ENCODE peak calls at places on chromosomes 7 and 10, in ten cellular contexts. Z, Y, S, F, P, W, E, U, X and B are unnamed samples.

GRCh38 chr10:62527019-62527827 is 153.1 kb downstream of the ZNF365 start:
- DNase-seq in Z (no peak), Y (no peak), S (no peak), F (no peak), P (no peak), W (no peak), E (no peak), U (peak; percentile 9), X (no peak), B (no peak)

GRCh38 chr10:77328272-77328816 is 309.3 kb downstream of the KCNMA1 start:
- DNase-seq in Z (no peak), Y (no peak), S (no peak), F (peak; percentile 22), P (no peak), W (peak; percentile 48), E (peak; percentile 22), U (no peak), X (no peak), B (no peak)

GRCh38 chr7:91169819-91170218 is 94.4 kb upstream of the FZD1 start:
- DNase-seq in Z (no peak), Y (no peak), S (no peak), F (no peak), P (no peak), W (no peak), E (no peak), U (no peak), X (no peak), B (no peak)

GRCh38 chr10:29735628-29736324 is 101.0 kb upstream of the SVIL start:
- DNase-seq in Z (peak; percentile 85), Y (peak; percentile 89), S (peak; percentile 78), F (peak; percentile 97), P (peak; percentile 93), W (peak; percentile 67), E (peak; percentile 91), U (peak; percentile 92), X (peak; percentile 84), B (peak; percentile 89)

GRCh38 chr10:3554121-3554522 is 230.9 kb downstream of the KLF6 start:
- DNase-seq in Z (no peak), Y (no peak), S (no peak), F (no peak), P (no peak), W (no peak), E (no peak), U (no peak), X (no peak), B (no peak)

GRCh38 chr7:623464-623863 is 103.0 kb upstream of the DNAAF5 start:
- DNase-seq in Z (no peak), Y (no peak), S (no peak), F (no peak), P (peak; percentile 8), W (no peak), E (no peak), U (no peak), X (no peak), B (no peak)

GRCh38 chr7:24971333-24972165 is 8.4 kb downstream of the OSBPL3 start:
- DNase-seq in Z (no peak), Y (no peak), S (no peak), F (peak; percentile 85), P (no peak), W (peak; percentile 96), E (no peak), U (no peak), X (no peak), B (no peak)

GRCh38 chr10:119263966-119264621 is 56.7 kb downstream of the GRK5 start:
- DNase-seq in Z (no peak), Y (no peak), S (no peak), F (no peak), P (no peak), W (no peak), E (no peak), U (no peak), X (no peak), B (no peak)

GRCh38 chr7:100629117-100629711 is 12.1 kb downstream of the TFR2 start:
- DNase-seq in Z (no peak), Y (no peak), S (no peak), F (peak; percentile 66), P (no peak), W (no peak), E (no peak), U (peak; percentile 33), X (no peak), B (no peak)

GRCh38 chr10:42971251-42971599 is 105.6 kb upstream of the RET start:
- DNase-seq in Z (no peak), Y (no peak), S (no peak), F (no peak), P (no peak), W (no peak), E (no peak), U (no peak), X (no peak), B (no peak)

GRCh38 chr7:20331231-20331880 is 656 bp downstream of the ITGB8 start:
- DNase-seq in Z (peak; percentile 30), Y (peak; percentile 59), S (peak; percentile 17), F (peak; percentile 52), P (peak; percentile 58), W (peak; percentile 18), E (peak; percentile 62), U (peak; percentile 57), X (peak; percentile 39), B (peak; percentile 38)

GRCh38 chr7:151076863-151077704 is 3.5 kb downstream of the FASTK start:
- DNase-seq in Z (no peak), Y (no peak), S (no peak), F (peak; percentile 48), P (no peak), W (no peak), E (peak; percentile 34), U (no peak), X (no peak), B (no peak)

DNA sequence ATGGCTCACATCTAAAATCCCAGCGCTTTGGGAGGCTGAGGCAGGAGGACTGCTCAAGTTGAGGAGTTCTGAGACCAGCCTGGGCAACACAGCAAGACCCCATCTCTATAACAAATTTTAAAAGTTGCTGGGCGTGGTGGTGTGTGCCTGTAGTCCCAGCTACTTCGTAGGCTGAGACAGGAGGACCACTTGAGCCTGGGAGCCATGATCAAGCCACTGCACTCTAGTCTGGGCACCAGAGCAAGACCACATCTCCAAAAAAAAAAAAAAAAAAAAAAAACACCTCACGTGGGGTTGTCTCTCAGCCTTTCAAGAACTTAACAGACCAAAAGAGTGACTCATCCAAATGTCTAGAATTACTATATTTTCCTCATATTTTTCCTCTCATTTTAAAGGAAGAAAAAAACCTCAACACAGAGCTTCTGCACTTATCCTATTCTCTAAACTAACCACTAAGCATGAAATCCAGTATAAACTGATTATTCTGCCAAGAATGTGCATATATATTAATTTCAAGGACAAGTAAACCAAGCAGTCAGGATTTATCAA is 46.3 kb downstream of the CUL2 start:
- DNase-seq in Z (no peak), Y (no peak), S (no peak), F (no peak), P (no peak), W (peak; percentile 70), E (no peak), U (no peak), X (no peak), B (no peak)
- H3K36me3 ChIP-seq in Z (peaks cover 60% of the 10 kb centered on the region), Y (peaks cover 8% of the 10 kb centered on the region), S (no peaks in the 10 kb centered on the region), F (no peaks in the 10 kb centered on the region), P (peaks cover 4% of the 10 kb centered on the region), W (peaks cover 18% of the 10 kb centered on the region), E (no peaks in the 10 kb centered on the region), U (peaks cover 20% of the 10 kb centered on the region), X (peaks cover 31% of the 10 kb centered on the region), B (peaks cover 5% of the 10 kb centered on the region)

GRCh38 chr10:132231656-132232552 is 45.2 kb downstream of the DPYSL4 start:
- DNase-seq in Z (no peak), Y (no peak), S (no peak), F (no peak), P (no peak), W (no peak), E (no peak), U (no peak), X (no peak), B (no peak)

GRCh38 chr10:132228616-132229015 is 41.9 kb downstream of the DPYSL4 start:
- DNase-seq in Z (no peak), Y (no peak), S (no peak), F (no peak), P (no peak), W (no peak), E (no peak), U (no peak), X (no peak), B (no peak)

GRCh38 chr10:132230557-132231210 is 43.9 kb downstream of the DPYSL4 start:
- DNase-seq in Z (no peak), Y (no peak), S (no peak), F (no peak), P (no peak), W (no peak), E (no peak), U (no peak), X (no peak), B (no peak)

GRCh38 chr10:132229096-132229495 is 42.3 kb downstream of the DPYSL4 start:
- DNase-seq in Z (no peak), Y (no peak), S (no peak), F (no peak), P (no peak), W (no peak), E (no peak), U (no peak), X (no peak), B (no peak)

GRCh38 chr10:132229834-132230556 is 43.2 kb downstream of the DPYSL4 start:
- DNase-seq in Z (no peak), Y (peak; percentile 74), S (no peak), F (no peak), P (no peak), W (no peak), E (peak; percentile 48), U (peak; percentile 22), X (no peak), B (peak; percentile 13)
- H3K27ac ChIP-seq in Z (peak overlapping the region; percentile 49), Y (no peak overlapping the region), S (no peak overlapping the region), F (no peak overlapping the region), P (no peak overlapping the region), W (no peak overlapping the region), E (peak overlapping the region; percentile 27), U (peak overlapping the region; percentile 14), X (no peak overlapping the region), B (no peak overlapping the region)

DNA sequence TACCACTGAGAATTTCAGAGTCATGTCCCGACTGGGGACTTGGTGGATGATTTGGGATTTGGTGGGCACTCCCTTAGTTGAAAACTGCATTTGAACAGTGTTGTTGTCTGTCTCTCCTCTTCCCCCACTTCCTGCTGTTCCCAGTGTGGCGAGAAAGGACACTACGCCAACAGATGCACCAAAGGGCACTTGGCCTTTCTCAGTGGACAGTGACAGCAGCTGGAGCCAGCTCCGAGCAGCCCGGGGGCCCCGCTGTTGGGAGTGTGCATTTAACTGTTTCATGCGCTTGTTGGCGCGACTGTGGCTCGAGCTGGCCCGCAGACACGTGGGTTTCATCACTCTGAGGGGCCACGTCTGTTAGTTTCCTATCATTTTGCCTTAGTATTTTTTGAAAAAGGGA is 9.7 kb downstream of the ATP5MF start:
- DNase-seq in Z (no peak), Y (no peak), S (no peak), F (no peak), P (no peak), W (no peak), E (no peak), U (no peak), X (no peak), B (no peak)
- H3K36me3 ChIP-seq in Z (peaks cover 88% of the 10 kb centered on the region), Y (no peaks in the 10 kb centered on the region), S (no peaks in the 10 kb centered on the region), F (peaks cover 20% of the 10 kb centered on the region), P (peaks cover 15% of the 10 kb centered on the region), W (peaks cover 81% of the 10 kb centered on the region), E (no peaks in the 10 kb centered on the region), U (peaks cover 20% of the 10 kb centered on the region), X (peaks cover 83% of the 10 kb centered on the region), B (no peaks in the 10 kb centered on the region)

DNA sequence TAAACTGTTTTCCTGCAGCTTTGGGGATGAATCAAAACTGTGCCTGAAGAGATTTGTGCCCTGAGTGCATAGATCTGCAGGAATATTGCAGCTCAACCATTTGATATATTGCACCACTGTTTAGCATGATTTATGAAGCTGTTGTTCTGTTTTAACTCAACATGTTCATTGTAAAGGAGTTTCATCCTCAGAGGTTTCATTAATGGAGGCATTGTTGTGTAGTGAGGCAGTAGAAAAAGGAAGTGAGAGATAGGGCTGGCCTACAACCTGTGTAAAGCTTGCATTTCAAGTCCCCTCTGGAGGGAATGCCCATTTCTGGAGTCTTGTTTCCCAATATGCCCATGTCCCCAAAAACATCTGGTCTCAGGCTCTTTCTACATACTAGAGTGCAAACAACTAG is 67.5 kb downstream of the DNAJC12 start:
- DNase-seq in Z (no peak), Y (no peak), S (no peak), F (no peak), P (no peak), W (no peak), E (no peak), U (no peak), X (no peak), B (no peak)
- H3K27ac ChIP-seq in Z (no peak overlapping the region), Y (no peak overlapping the region), S (no peak overlapping the region), F (no peak overlapping the region), P (no peak overlapping the region), W (no peak overlapping the region), E (no peak overlapping the region), U (no peak overlapping the region), X (no peak overlapping the region), B (no peak overlapping the region)